ENCODE peak calls at places on chromosomes 11 and 22, in nine cellular contexts. One of them, this sample, is unnamed.

GRCh38 chr11:88231894-88232482 is 56.7 kb upstream of the RAB38 start:
- DNase-seq in gastrocnemius medialis: no peak
- DNase-seq in activated naive CD8-positive, alpha-beta T cell treated with anti-CD3 and anti-CD28 coated beads, Interleukin-2, amount 50 U/mL, for 24 hours: peak
- DNase-seq in stimulated activated CD8-positive, alpha-beta memory T cell treated with anti-CD3 and anti-CD28 coated beads, Interleukin-2, amount 100 ng/mL, for 1 hour: no peak
- DNase-seq in anterior cingulate cortex: no peak
- DNase-seq in NCI-H1092 treated with DMSO at 0.1 percent for 48 hours: peak
- DNase-seq in left cardiac atrium: no peak
- DNase-seq in T-cell: no peak
- DNase-seq in ELR: peak
- DNase-seq in this sample: peak

GRCh38 chr11:116177521-116178220 is 595.1 kb downstream of the BUD13 start:
- DNase-seq in gastrocnemius medialis: no peak
- DNase-seq in activated naive CD8-positive, alpha-beta T cell treated with anti-CD3 and anti-CD28 coated beads, Interleukin-2, amount 50 U/mL, for 24 hours: no peak
- DNase-seq in stimulated activated CD8-positive, alpha-beta memory T cell treated with anti-CD3 and anti-CD28 coated beads, Interleukin-2, amount 100 ng/mL, for 1 hour: no peak
- DNase-seq in anterior cingulate cortex: no peak
- DNase-seq in NCI-H1092 treated with DMSO at 0.1 percent for 48 hours: no peak
- DNase-seq in left cardiac atrium: no peak
- DNase-seq in T-cell: no peak
- DNase-seq in ELR: no peak
- DNase-seq in this sample: no peak

GRCh38 chr22:23826510-23827350 is 12.1 kb downstream of the DERL3 start:
- DNase-seq in gastrocnemius medialis: no peak
- DNase-seq in activated naive CD8-positive, alpha-beta T cell treated with anti-CD3 and anti-CD28 coated beads, Interleukin-2, amount 50 U/mL, for 24 hours: no peak
- DNase-seq in stimulated activated CD8-positive, alpha-beta memory T cell treated with anti-CD3 and anti-CD28 coated beads, Interleukin-2, amount 100 ng/mL, for 1 hour: no peak
- DNase-seq in anterior cingulate cortex: no peak
- DNase-seq in NCI-H1092 treated with DMSO at 0.1 percent for 48 hours: no peak
- DNase-seq in left cardiac atrium: peak
- DNase-seq in T-cell: no peak
- DNase-seq in ELR: no peak
- DNase-seq in this sample: no peak

GRCh38 chr11:36258730-36259360 is 30.4 kb downstream of the COMMD9 start:
- DNase-seq in gastrocnemius medialis: peak
- DNase-seq in activated naive CD8-positive, alpha-beta T cell treated with anti-CD3 and anti-CD28 coated beads, Interleukin-2, amount 50 U/mL, for 24 hours: peak
- DNase-seq in stimulated activated CD8-positive, alpha-beta memory T cell treated with anti-CD3 and anti-CD28 coated beads, Interleukin-2, amount 100 ng/mL, for 1 hour: no peak
- DNase-seq in anterior cingulate cortex: peak
- DNase-seq in NCI-H1092 treated with DMSO at 0.1 percent for 48 hours: peak
- DNase-seq in left cardiac atrium: peak
- DNase-seq in T-cell: no peak
- DNase-seq in ELR: peak
- DNase-seq in this sample: no peak

GRCh38 chr22:49966041-49966715 is 5.6 kb downstream of the PIM3 start:
- DNase-seq in gastrocnemius medialis: peak
- DNase-seq in activated naive CD8-positive, alpha-beta T cell treated with anti-CD3 and anti-CD28 coated beads, Interleukin-2, amount 50 U/mL, for 24 hours: no peak
- DNase-seq in stimulated activated CD8-positive, alpha-beta memory T cell treated with anti-CD3 and anti-CD28 coated beads, Interleukin-2, amount 100 ng/mL, for 1 hour: no peak
- DNase-seq in anterior cingulate cortex: no peak
- DNase-seq in NCI-H1092 treated with DMSO at 0.1 percent for 48 hours: no peak
- DNase-seq in left cardiac atrium: peak
- DNase-seq in T-cell: no peak
- DNase-seq in ELR: no peak
- DNase-seq in this sample: no peak

GRCh38 chr11:96091476-96091875 is 167.6 kb upstream of the MTMR2 start:
- DNase-seq in gastrocnemius medialis: no peak
- DNase-seq in activated naive CD8-positive, alpha-beta T cell treated with anti-CD3 and anti-CD28 coated beads, Interleukin-2, amount 50 U/mL, for 24 hours: no peak
- DNase-seq in stimulated activated CD8-positive, alpha-beta memory T cell treated with anti-CD3 and anti-CD28 coated beads, Interleukin-2, amount 100 ng/mL, for 1 hour: no peak
- DNase-seq in anterior cingulate cortex: no peak
- DNase-seq in NCI-H1092 treated with DMSO at 0.1 percent for 48 hours: peak
- DNase-seq in left cardiac atrium: no peak
- DNase-seq in T-cell: no peak
- DNase-seq in ELR: peak
- DNase-seq in this sample: peak

GRCh38 chr11:47394322-47395224 is 13.8 kb upstream of the SLC39A13 start:
- DNase-seq in gastrocnemius medialis: no peak
- DNase-seq in activated naive CD8-positive, alpha-beta T cell treated with anti-CD3 and anti-CD28 coated beads, Interleukin-2, amount 50 U/mL, for 24 hours: peak
- DNase-seq in stimulated activated CD8-positive, alpha-beta memory T cell treated with anti-CD3 and anti-CD28 coated beads, Interleukin-2, amount 100 ng/mL, for 1 hour: peak
- DNase-seq in anterior cingulate cortex: no peak
- DNase-seq in NCI-H1092 treated with DMSO at 0.1 percent for 48 hours: no peak
- DNase-seq in left cardiac atrium: peak
- DNase-seq in T-cell: peak
- DNase-seq in ELR: no peak
- DNase-seq in this sample: no peak

GRCh38 chr11:34633990-34634725 is 13.3 kb downstream of the EHF start:
- DNase-seq in gastrocnemius medialis: no peak
- DNase-seq in activated naive CD8-positive, alpha-beta T cell treated with anti-CD3 and anti-CD28 coated beads, Interleukin-2, amount 50 U/mL, for 24 hours: no peak
- DNase-seq in stimulated activated CD8-positive, alpha-beta memory T cell treated with anti-CD3 and anti-CD28 coated beads, Interleukin-2, amount 100 ng/mL, for 1 hour: no peak
- DNase-seq in anterior cingulate cortex: no peak
- DNase-seq in NCI-H1092 treated with DMSO at 0.1 percent for 48 hours: peak
- DNase-seq in left cardiac atrium: no peak
- DNase-seq in T-cell: no peak
- DNase-seq in ELR: peak
- DNase-seq in this sample: peak

GRCh38 chr11:73273246-73273890 is 1.2 kb downstream of the P2RY6 start:
- DNase-seq in gastrocnemius medialis: peak
- DNase-seq in activated naive CD8-positive, alpha-beta T cell treated with anti-CD3 and anti-CD28 coated beads, Interleukin-2, amount 50 U/mL, for 24 hours: no peak
- DNase-seq in stimulated activated CD8-positive, alpha-beta memory T cell treated with anti-CD3 and anti-CD28 coated beads, Interleukin-2, amount 100 ng/mL, for 1 hour: no peak
- DNase-seq in anterior cingulate cortex: no peak
- DNase-seq in NCI-H1092 treated with DMSO at 0.1 percent for 48 hours: no peak
- DNase-seq in left cardiac atrium: no peak
- DNase-seq in T-cell: no peak
- DNase-seq in ELR: no peak
- DNase-seq in this sample: no peak

GRCh38 chr11:19499999-19500398 is 212.6 kb upstream of the NAV2 start:
- DNase-seq in gastrocnemius medialis: no peak
- DNase-seq in activated naive CD8-positive, alpha-beta T cell treated with anti-CD3 and anti-CD28 coated beads, Interleukin-2, amount 50 U/mL, for 24 hours: no peak
- DNase-seq in stimulated activated CD8-positive, alpha-beta memory T cell treated with anti-CD3 and anti-CD28 coated beads, Interleukin-2, amount 100 ng/mL, for 1 hour: no peak
- DNase-seq in anterior cingulate cortex: no peak
- DNase-seq in NCI-H1092 treated with DMSO at 0.1 percent for 48 hours: no peak
- DNase-seq in left cardiac atrium: no peak
- DNase-seq in T-cell: no peak
- DNase-seq in ELR: peak
- DNase-seq in this sample: no peak

GRCh38 chr22:30104501-30105156 is 24.4 kb downstream of the HORMAD2 start:
- DNase-seq in gastrocnemius medialis: no peak
- DNase-seq in activated naive CD8-positive, alpha-beta T cell treated with anti-CD3 and anti-CD28 coated beads, Interleukin-2, amount 50 U/mL, for 24 hours: no peak
- DNase-seq in stimulated activated CD8-positive, alpha-beta memory T cell treated with anti-CD3 and anti-CD28 coated beads, Interleukin-2, amount 100 ng/mL, for 1 hour: no peak
- DNase-seq in anterior cingulate cortex: no peak
- DNase-seq in NCI-H1092 treated with DMSO at 0.1 percent for 48 hours: no peak
- DNase-seq in left cardiac atrium: no peak
- DNase-seq in T-cell: no peak
- DNase-seq in ELR: peak
- DNase-seq in this sample: no peak

GRCh38 chr11:3796346-3796745 is 1.0 kb downstream of the NUP98 start:
- DNase-seq in gastrocnemius medialis: no peak
- DNase-seq in activated naive CD8-positive, alpha-beta T cell treated with anti-CD3 and anti-CD28 coated beads, Interleukin-2, amount 50 U/mL, for 24 hours: no peak
- DNase-seq in stimulated activated CD8-positive, alpha-beta memory T cell treated with anti-CD3 and anti-CD28 coated beads, Interleukin-2, amount 100 ng/mL, for 1 hour: no peak
- DNase-seq in anterior cingulate cortex: no peak
- DNase-seq in NCI-H1092 treated with DMSO at 0.1 percent for 48 hours: no peak
- DNase-seq in left cardiac atrium: no peak
- DNase-seq in T-cell: no peak
- DNase-seq in ELR: no peak
- DNase-seq in this sample: no peak

This sample was measured in memory B cell.